ENCODE peak calls at places on chromosomes 5 and 9, in ten cellular contexts. A is astrocyte; V is gastrocnemius medialis; R is right lobe of liver; X is heart left ventricle; G is CD8-positive, alpha-beta T cell; Y is IMR-90; E is adipocyte; Z is WERI-Rb-1; O is adrenal gland. Q is an unnamed sample. For H3K36me3, the result is how much of the 10 kb centered on the place peaks cover.

GRCh38 chr5:151251001-151251551 is 1.9 kb upstream of the GM2A start:
- DNase-seq in A (no peak), V (no peak), R (peak), X (no peak), G (no peak), Y (no peak), E (no peak), Z (no peak), O (no peak), Q (no peak)

GRCh38 chr5:113693621-113694130 is 180.2 kb downstream of the YTHDC2 start:
- DNase-seq in A (no peak), V (no peak), R (no peak), X (no peak), G (no peak), Y (no peak), E (no peak), Z (no peak), O (no peak), Q (no peak)

GRCh38 chr9:90112791-90113190 is 508.0 kb downstream of the GADD45G start:
- DNase-seq in A (peak), V (no peak), R (no peak), X (no peak), G (no peak), Y (peak), E (no peak), Z (no peak), O (no peak), Q (no peak)

GRCh38 chr9:71910602-71911060 is 362 bp downstream of the ABHD17B start:
- DNase-seq in A (no peak), V (no peak), R (peak), X (no peak), G (no peak), Y (no peak), E (peak), Z (no peak), O (no peak), Q (no peak)

GRCh38 chr9:90344013-90344412 is 298.6 kb downstream of the DIRAS2 start:
- DNase-seq in A (peak), V (no peak), R (no peak), X (no peak), G (no peak), Y (no peak), E (peak), Z (no peak), O (no peak), Q (no peak)

GRCh38 chr9:19937121-19937520 is 148.3 kb upstream of the SLC24A2 start:
- DNase-seq in A (no peak), V (no peak), R (no peak), X (no peak), G (no peak), Y (no peak), E (no peak), Z (no peak), O (no peak), Q (no peak)

GRCh38 chr5:81078930-81079329 is 118.8 kb downstream of the RASGRF2 start:
- DNase-seq in A (no peak), V (no peak), R (no peak), X (no peak), G (no peak), Y (no peak), E (no peak), Z (no peak), O (no peak), Q (no peak)

GRCh38 chr5:55160493-55161209 is 680 bp downstream of the GPX8 start:
- DNase-seq in A (peak), V (peak), R (no peak), X (peak), G (no peak), Y (peak), E (peak), Z (no peak), O (peak), Q (peak)

GRCh38 chr5:131252824-131253171 is 11.1 kb upstream of the CDC42SE2 start:
- DNase-seq in A (no peak), V (peak), R (peak), X (peak), G (peak), Y (no peak), E (no peak), Z (no peak), O (peak), Q (no peak)

GRCh38 chr5:68656936-68657857 is 436.6 kb upstream of the SLC30A5 start:
- DNase-seq in A (peak), V (no peak), R (no peak), X (no peak), G (no peak), Y (no peak), E (no peak), Z (no peak), O (no peak), Q (peak)

GRCh38 chr5:55324815-55325418 is 17.1 kb downstream of the MTREX start:
- DNase-seq in A (peak), V (no peak), R (no peak), X (no peak), G (no peak), Y (peak), E (peak), Z (no peak), O (no peak), Q (no peak)

GRCh38 chr5:146203872-146204192 is 427 bp downstream of the RBM27 start:
- DNase-seq in A (no peak), V (no peak), R (no peak), X (no peak), G (no peak), Y (no peak), E (no peak), Z (no peak), O (no peak), Q (no peak)

GRCh38 chr5:15452030-15452429 is 48.0 kb upstream of the FBXL7 start:
- DNase-seq in A (no peak), V (no peak), R (no peak), X (peak), G (no peak), Y (no peak), E (peak), Z (no peak), O (no peak), Q (no peak)

GRCh38 chr9:86318187-86318586 is 35.8 kb upstream of the ISCA1 start:
- DNase-seq in A (no peak), V (no peak), R (no peak), X (no peak), G (no peak), Y (no peak), E (no peak), Z (no peak), O (no peak), Q (no peak)

GRCh38 chr5:59038169-59039002 is 455.5 kb downstream of the RAB3C start:
- DNase-seq in A (no peak), V (no peak), R (peak), X (peak), G (no peak), Y (peak), E (peak), Z (peak), O (no peak), Q (no peak)

GRCh38 chr5:154271936-154272514 is 81.5 kb downstream of the GALNT10 start:
- DNase-seq in A (no peak), V (no peak), R (no peak), X (no peak), G (no peak), Y (no peak), E (no peak), Z (no peak), O (no peak), Q (peak)

GRCh38 chr5:84573017-84573712 is 188.5 kb upstream of the EDIL3 start:
- DNase-seq in A (no peak), V (no peak), R (no peak), X (no peak), G (no peak), Y (no peak), E (no peak), Z (no peak), O (no peak), Q (no peak)

GRCh38 chr5:60649288-60649917 is 50.6 kb downstream of the DEPDC1B start:
- DNase-seq in A (peak), V (no peak), R (no peak), X (no peak), G (no peak), Y (peak), E (peak), Z (no peak), O (no peak), Q (no peak)

GRCh38 chr5:59798862-59799667 is 94.5 kb downstream of the PDE4D start:
- DNase-seq in A (peak), V (no peak), R (no peak), X (peak), G (no peak), Y (no peak), E (peak), Z (no peak), O (no peak), Q (no peak)

GRCh38 chr5:151896041-151896691 is 28.5 kb downstream of the GLRA1 start:
- DNase-seq in A (peak), V (no peak), R (no peak), X (no peak), G (no peak), Y (peak), E (peak), Z (no peak), O (no peak), Q (peak)

GRCh38 chr5:137714931-137715330 is 21.0 kb downstream of the KLHL3 start:
- DNase-seq in A (no peak), V (no peak), R (no peak), X (no peak), G (no peak), Y (no peak), E (peak), Z (no peak), O (no peak), Q (peak)

GRCh38 chr5:27598576-27598975 is 560.2 kb upstream of the CDH9 start:
- DNase-seq in A (peak), V (no peak), R (no peak), X (no peak), G (no peak), Y (no peak), E (no peak), Z (no peak), O (no peak), Q (no peak)

GRCh38 chr9:16145196-16145950 is 592.5 kb downstream of the CCDC171 start:
- DNase-seq in A (peak), V (no peak), R (no peak), X (no peak), G (no peak), Y (peak), E (no peak), Z (no peak), O (no peak), Q (no peak)

GRCh38 chr5:112848116-112848811 is 12.8 kb upstream of the SRP19 start:
- DNase-seq in A (peak), V (no peak), R (no peak), X (no peak), G (peak), Y (peak), E (peak), Z (peak), O (no peak), Q (peak)

GRCh38 chr5:60257852-60258251 is 364.3 kb upstream of the PDE4D start:
- DNase-seq in A (no peak), V (no peak), R (no peak), X (no peak), G (no peak), Y (no peak), E (peak), Z (no peak), O (no peak), Q (no peak)

GRCh38 chr5:77734885-77735284 is 41.3 kb downstream of the TBCA start:
- DNase-seq in A (no peak), V (no peak), R (no peak), X (no peak), G (no peak), Y (no peak), E (no peak), Z (no peak), O (no peak), Q (no peak)

GRCh38 chr5:95620870-95621838 is 1.3 kb downstream of the GPR150 start:
- DNase-seq in A (no peak), V (no peak), R (peak), X (peak), G (peak), Y (no peak), E (peak), Z (peak), O (peak), Q (peak)

GRCh38 chr5:54658014-54658413 is 140.5 kb downstream of the SNX18 start:
- DNase-seq in A (no peak), V (no peak), R (no peak), X (no peak), G (no peak), Y (peak), E (peak), Z (no peak), O (no peak), Q (no peak)

GRCh38 chr5:172144931-172145869 is 42.8 kb downstream of the STK10 start:
- DNase-seq in A (no peak), V (no peak), R (no peak), X (no peak), G (no peak), Y (no peak), E (no peak), Z (no peak), O (no peak), Q (peak)

GRCh38 chr9:132797861-132798659 is 80.0 kb downstream of the AK8 start:
- DNase-seq in A (no peak), V (no peak), R (no peak), X (no peak), G (no peak), Y (no peak), E (no peak), Z (no peak), O (no peak), Q (peak)

GRCh38 chr9:89427621-89428221 is 70.2 kb downstream of the SEMA4D start:
- DNase-seq in A (no peak), V (no peak), R (no peak), X (no peak), G (peak), Y (peak), E (no peak), Z (no peak), O (no peak), Q (no peak)

GRCh38 chr5:126540631-126541030 is 54.4 kb downstream of the ALDH7A1 start:
- DNase-seq in A (no peak), V (no peak), R (no peak), X (no peak), G (no peak), Y (no peak), E (no peak), Z (no peak), O (no peak), Q (no peak)

GRCh38 chr9:107922246-107922645 is 432.7 kb upstream of the KLF4 start:
- DNase-seq in A (no peak), V (no peak), R (no peak), X (no peak), G (no peak), Y (no peak), E (peak), Z (no peak), O (no peak), Q (no peak)

GRCh38 chr5:134018154-134018985 is 13.6 kb upstream of the VDAC1 start:
- DNase-seq in A (peak), V (no peak), R (peak), X (no peak), G (no peak), Y (peak), E (no peak), Z (no peak), O (no peak), Q (peak)

DNA sequence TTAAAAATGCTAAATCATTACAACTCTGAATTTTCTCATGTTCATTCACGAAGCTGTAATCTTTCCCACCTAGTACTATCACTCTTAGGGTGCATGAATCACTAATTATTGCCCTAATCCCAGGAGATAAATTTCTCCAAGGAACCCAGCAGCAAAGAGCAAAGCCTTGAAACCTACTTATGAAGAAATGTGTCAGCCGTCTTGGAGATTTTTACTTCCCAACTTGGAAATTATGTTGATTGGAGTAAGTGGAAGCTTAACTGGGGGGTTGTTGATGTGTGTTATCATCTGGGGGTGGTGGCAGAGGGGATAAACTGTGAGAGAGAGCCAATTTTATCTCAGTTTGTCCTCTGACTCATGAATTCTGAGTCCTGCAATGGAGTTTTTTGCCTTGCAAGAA is 440.5 kb upstream of the WWC1 start:
- DNase-seq in A (peak), V (no peak), R (no peak), X (no peak), G (no peak), Y (no peak), E (peak), Z (no peak), O (no peak), Q (no peak)
- H3K36me3 ChIP-seq in A (under half), V (under half), R (under half), X (under half), G (under half), Y (under half), E (under half), Z (under half), O (under half), Q (under half)

GRCh38 chr9:96461336-96461735 is 11.4 kb downstream of the HABP4 start:
- DNase-seq in A (no peak), V (no peak), R (no peak), X (no peak), G (no peak), Y (no peak), E (peak), Z (no peak), O (no peak), Q (no peak)
- H3K4me3 ChIP-seq in A (no peak), V (no peak), R (no peak), X (no peak), G (no peak), Y (no peak), E (peak), Z (no peak), O (no peak), Q (no peak)

GRCh38 chr5:88732181-88732633 is 150.8 kb downstream of the MEF2C start:
- DNase-seq in A (peak), V (peak), R (no peak), X (no peak), G (no peak), Y (no peak), E (no peak), Z (no peak), O (peak), Q (no peak)
- H3K36me3 ChIP-seq in A (under half), V (under half), R (under half), X (under half), G (under half), Y (under half), E (under half), Z (under half), O (under half), Q (under half)

DNA sequence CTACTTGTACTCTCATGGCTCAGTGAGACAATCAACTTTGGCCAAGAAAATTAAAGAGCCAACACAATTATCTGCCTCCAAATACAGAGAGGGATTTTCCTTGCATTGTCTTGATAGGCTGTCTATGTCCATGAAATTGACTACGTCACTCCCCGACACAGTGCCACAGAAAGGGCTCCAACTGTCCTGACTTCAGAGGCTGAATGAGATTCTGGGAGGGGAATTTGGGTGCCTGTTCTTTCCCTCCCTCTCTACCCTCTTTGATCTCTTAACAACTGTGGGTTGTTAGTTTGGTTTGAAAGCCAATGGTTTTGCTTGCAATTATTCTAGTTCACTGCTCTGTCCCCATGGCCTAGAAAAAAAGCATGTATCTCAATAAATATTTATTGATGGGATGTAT is 37.4 kb downstream of the CAPSL start:
- DNase-seq in A (no peak), V (no peak), R (no peak), X (no peak), G (no peak), Y (no peak), E (no peak), Z (no peak), O (no peak), Q (no peak)
- H3K4me3 ChIP-seq in A (no peak), V (no peak), R (no peak), X (no peak), G (no peak), Y (no peak), E (no peak), Z (no peak), O (no peak), Q (no peak)

DNA sequence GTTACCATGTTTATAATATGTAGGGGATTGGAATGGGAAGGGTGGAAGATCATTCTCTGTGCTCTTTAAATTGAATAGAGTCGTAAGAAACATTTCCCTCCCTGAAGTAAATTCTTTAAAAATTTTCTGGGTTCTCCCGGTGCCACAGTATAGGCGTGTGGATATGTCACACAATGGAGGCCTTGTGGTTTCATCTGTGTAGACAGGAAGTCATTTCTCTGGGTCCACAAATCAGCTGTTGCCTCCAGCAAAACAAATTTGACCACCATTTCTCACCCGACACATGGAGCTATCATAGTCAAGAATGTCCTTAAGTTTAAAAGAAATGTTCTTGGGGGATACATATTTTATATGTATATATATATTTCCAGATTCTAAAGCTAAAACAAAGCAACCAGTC is 17.4 kb downstream of the CEP78 start:
- DNase-seq in A (no peak), V (no peak), R (no peak), X (no peak), G (no peak), Y (no peak), E (no peak), Z (no peak), O (no peak), Q (no peak)
- H3K36me3 ChIP-seq in A (under half), V (under half), R (under half), X (under half), G (under half), Y (under half), E (under half), Z (under half), O (under half), Q (half or more)

DNA sequence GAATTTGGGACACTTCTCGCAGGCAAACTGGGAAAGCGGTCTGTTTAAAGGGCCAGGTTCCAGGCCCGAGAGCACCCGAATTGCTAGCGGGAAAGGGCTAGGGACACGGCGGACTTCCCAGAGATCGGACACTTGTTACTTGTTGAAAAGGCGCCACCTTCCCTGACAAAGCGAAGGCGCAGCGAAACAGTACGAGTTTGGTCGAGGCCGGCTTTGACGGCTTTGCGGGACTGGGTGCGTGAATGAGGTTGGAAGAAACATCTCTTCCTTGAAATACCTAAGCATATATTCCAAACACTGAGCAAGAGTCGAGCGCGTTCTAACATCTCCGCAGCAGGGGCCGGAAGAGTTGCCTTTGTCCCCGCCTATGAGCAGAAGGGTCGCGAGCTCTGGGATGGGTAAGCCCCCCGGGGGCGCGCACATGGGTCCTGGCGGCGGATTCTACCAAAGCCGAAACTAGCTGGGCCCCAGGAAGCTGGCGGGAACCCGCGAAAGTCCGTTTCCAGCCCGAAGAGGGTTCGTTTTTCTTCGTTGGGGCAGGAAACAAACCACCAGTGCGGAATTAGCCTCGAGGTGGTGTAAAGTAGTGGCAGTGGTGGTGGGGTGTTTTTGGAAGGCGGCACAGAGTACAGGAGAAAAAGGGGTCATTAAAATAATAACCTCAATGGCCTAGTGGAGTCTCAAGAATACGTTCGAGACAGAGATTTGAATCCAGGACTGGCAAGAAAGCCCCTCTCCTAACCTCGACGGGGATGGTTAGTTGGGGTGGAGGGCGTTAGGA is 1.5 kb downstream of the GDNF start:
- DNase-seq in A (no peak), V (no peak), R (no peak), X (no peak), G (no peak), Y (peak), E (peak), Z (peak), O (no peak), Q (peak)
- H3K4me3 ChIP-seq in A (peak), V (peak), R (no peak), X (peak), G (no peak), Y (peak), E (peak), Z (peak), O (no peak), Q (peak)

DNA sequence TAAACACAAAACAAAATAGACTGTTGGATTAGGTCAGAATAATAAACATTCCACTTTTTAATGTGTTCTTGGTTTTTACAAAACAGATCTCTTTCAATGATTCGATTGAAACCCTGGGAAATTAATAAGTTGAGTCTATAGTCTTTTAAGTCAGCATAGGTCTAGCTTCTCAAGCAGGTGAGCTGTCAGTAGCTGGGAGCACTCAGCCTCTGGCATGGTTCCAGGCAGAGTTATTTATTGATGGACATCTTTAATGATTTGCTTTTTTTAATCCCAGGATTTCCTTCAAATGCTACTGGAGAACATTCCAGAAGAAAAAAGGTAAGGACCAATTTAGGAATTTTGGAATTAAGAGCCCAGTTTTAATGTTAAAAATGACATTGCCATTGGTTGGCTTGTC is 241.0 kb downstream of the AOPEP start:
- DNase-seq in A (no peak), V (no peak), R (peak), X (no peak), G (no peak), Y (no peak), E (no peak), Z (no peak), O (no peak), Q (no peak)
- H3K36me3 ChIP-seq in A (under half), V (under half), R (under half), X (under half), G (under half), Y (under half), E (under half), Z (under half), O (under half), Q (under half)